ENCODE peak calls at places on chromosomes 11 and 22, in five cellular contexts. M is PC-3; Q is hepatocyte; L is fibroblast of lung; R is CD8-positive, alpha-beta T cell. B is an unnamed sample.

GRCh38 chr22:20567371-20567847 is 60.0 kb downstream of the MED15 start:
- DNase-seq in M (peak; percentile 91), Q (no peak), L (peak; percentile 76), R (no peak), B (no peak)

GRCh38 chr11:130269544-130269943 is 45.2 kb downstream of the ZBTB44 start:
- DNase-seq in M (no peak), Q (no peak), L (no peak), R (no peak), B (no peak)

GRCh38 chr11:60952742-60953170 is 780 bp upstream of the SLC15A3 start:
- DNase-seq in M (no peak), Q (no peak), L (no peak), R (no peak), B (no peak)

GRCh38 chr11:117872962-117873827 is 3.3 kb downstream of the FXYD6 start:
- DNase-seq in M (no peak), Q (no peak), L (no peak), R (no peak), B (no peak)

GRCh38 chr11:13126430-13126829 is 117.3 kb downstream of the RASSF10 start:
- DNase-seq in M (peak; percentile 98), Q (no peak), L (peak; percentile 98), R (no peak), B (no peak)

GRCh38 chr22:44753189-44754042 is 1.0 kb downstream of the ARHGAP8 start:
- DNase-seq in M (peak; percentile 67), Q (peak; percentile 84), L (peak; percentile 83), R (no peak), B (no peak)

GRCh38 chr22:33873186-33873585 is 47.1 kb downstream of the LARGE1 start:
- DNase-seq in M (no peak), Q (no peak), L (no peak), R (no peak), B (no peak)

GRCh38 chr11:114348200-114349191 is 51.8 kb downstream of the C11orf71 start:
- DNase-seq in M (peak; percentile 92), Q (peak; percentile 80), L (peak; percentile 61), R (peak; percentile 11), B (peak; percentile 55)

GRCh38 chr11:125494601-125494986 is 1.5 kb downstream of the FEZ1 start:
- DNase-seq in M (no peak), Q (no peak), L (peak; percentile 6), R (no peak), B (no peak)

GRCh38 chr11:17967661-17968060 is 45.2 kb downstream of the SERGEF start:
- DNase-seq in M (no peak), Q (no peak), L (no peak), R (no peak), B (no peak)

GRCh38 chr11:370087-370941 is 1.0 kb downstream of the B4GALNT4 start:
- DNase-seq in M (no peak), Q (peak; percentile 46), L (no peak), R (no peak), B (no peak)

GRCh38 chr11:117458275-117459120 is 130.8 kb downstream of the CEP164 start:
- DNase-seq in M (no peak), Q (no peak), L (no peak), R (no peak), B (no peak)

GRCh38 chr11:68340003-68340767 is 27.8 kb downstream of the LRP5 start:
- DNase-seq in M (no peak), Q (no peak), L (no peak), R (peak; percentile 4), B (no peak)

GRCh38 chr22:23763579-23764331 is 965 bp downstream of the C22orf15 start:
- DNase-seq in M (no peak), Q (no peak), L (no peak), R (no peak), B (no peak)

GRCh38 chr11:2867142-2867541 is 18.4 kb downstream of the CDKN1C start:
- DNase-seq in M (no peak), Q (no peak), L (no peak), R (no peak), B (no peak)

GRCh38 chr11:352456-353180 is 16.7 kb upstream of the B4GALNT4 start:
- DNase-seq in M (no peak), Q (no peak), L (no peak), R (no peak), B (no peak)

GRCh38 chr22:50569041-50569459 is 6.3 kb upstream of the SYCE3 start:
- DNase-seq in M (no peak), Q (peak; percentile 55), L (no peak), R (no peak), B (no peak)

GRCh38 chr22:45493286-45493771 is 9.4 kb upstream of the FBLN1 start:
- DNase-seq in M (no peak), Q (no peak), L (peak; percentile 65), R (no peak), B (no peak)

GRCh38 chr22:44906248-44906936 is 103.4 kb downstream of the PHF21B start:
- DNase-seq in M (no peak), Q (no peak), L (no peak), R (no peak), B (no peak)

GRCh38 chr11:14422814-14423182 is 63.8 kb upstream of the RRAS2 start:
- DNase-seq in M (no peak), Q (no peak), L (no peak), R (no peak), B (no peak)

GRCh38 chr22:26095271-26095956 is 73.8 kb upstream of the SEZ6L start:
- DNase-seq in M (no peak), Q (no peak), L (no peak), R (no peak), B (no peak)
- H3K9me3 ChIP-seq in M (no peaks in the 10 kb centered on the region), Q (no peaks in the 10 kb centered on the region), L (no peaks in the 10 kb centered on the region), R (no peaks in the 10 kb centered on the region), B (no peaks in the 10 kb centered on the region)

GRCh38 chr11:66861774-66862558 is 5.1 kb downstream of the LRFN4 start:
- DNase-seq in M (no peak), Q (no peak), L (no peak), R (no peak), B (no peak)
- H3K27ac ChIP-seq in M (no peak overlapping the region), Q (no peak overlapping the region), L (no peak overlapping the region), R (no peak overlapping the region), B (no peak overlapping the region)

GRCh38 chr22:39943941-39944624 is 16.1 kb upstream of the TMA7B start:
- DNase-seq in M (no peak), Q (no peak), L (no peak), R (no peak), B (no peak)
- H3K36me3 ChIP-seq in M (no peaks in the 10 kb centered on the region), Q (no peaks in the 10 kb centered on the region), L (no peaks in the 10 kb centered on the region), R (peaks cover 11% of the 10 kb centered on the region), B (peaks cover 6% of the 10 kb centered on the region)

GRCh38 chr22:47696776-47697175 is 934.3 kb downstream of the TBC1D22A start:
- DNase-seq in M (no peak), Q (no peak), L (no peak), R (no peak), B (no peak)
- H3K9me3 ChIP-seq in M (no peaks in the 10 kb centered on the region), Q (no peaks in the 10 kb centered on the region), L (no peaks in the 10 kb centered on the region), R (no peaks in the 10 kb centered on the region), B (no peaks in the 10 kb centered on the region)

GRCh38 chr11:16807306-16807705 is 68.9 kb downstream of the C11orf58 start:
- DNase-seq in M (no peak), Q (no peak), L (no peak), R (no peak), B (no peak)

GRCh38 chr11:16805942-16806341 is 67.5 kb downstream of the C11orf58 start:
- DNase-seq in M (peak; percentile 81), Q (no peak), L (peak; percentile 7), R (no peak), B (no peak)

GRCh38 chr11:16804104-16804947 is 65.9 kb downstream of the C11orf58 start:
- DNase-seq in M (peak; percentile 34), Q (peak; percentile 33), L (peak; percentile 20), R (no peak), B (no peak)

GRCh38 chr11:16809901-16810668 is 71.6 kb downstream of the C11orf58 start:
- DNase-seq in M (peak; percentile 82), Q (no peak), L (peak; percentile 53), R (no peak), B (no peak)

DNA sequence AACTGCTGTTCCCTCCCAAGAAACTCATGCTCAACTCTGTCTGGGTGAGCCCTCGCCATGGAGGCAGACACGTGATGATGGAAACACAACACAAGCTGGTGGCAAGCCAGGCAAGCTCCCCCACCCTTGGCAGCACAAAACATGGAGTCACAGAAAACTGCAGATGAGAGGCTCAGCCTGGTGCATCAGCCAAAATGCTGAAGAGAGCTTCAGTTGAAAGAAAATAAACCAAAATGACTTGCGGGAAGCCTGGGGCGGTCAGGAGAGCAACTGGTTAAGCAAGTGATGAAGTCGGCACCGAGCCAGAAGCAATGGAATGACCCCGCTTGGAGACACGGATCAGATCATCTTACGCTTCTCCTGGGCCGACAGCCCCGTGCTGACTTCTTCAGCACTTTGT is 68.3 kb downstream of the C11orf58 start:
- DNase-seq in M (no peak), Q (no peak), L (peak; percentile 55), R (no peak), B (no peak)
- H3K27ac ChIP-seq in M (no peak overlapping the region), Q (no peak overlapping the region), L (no peak overlapping the region), R (no peak overlapping the region), B (no peak overlapping the region)

DNA sequence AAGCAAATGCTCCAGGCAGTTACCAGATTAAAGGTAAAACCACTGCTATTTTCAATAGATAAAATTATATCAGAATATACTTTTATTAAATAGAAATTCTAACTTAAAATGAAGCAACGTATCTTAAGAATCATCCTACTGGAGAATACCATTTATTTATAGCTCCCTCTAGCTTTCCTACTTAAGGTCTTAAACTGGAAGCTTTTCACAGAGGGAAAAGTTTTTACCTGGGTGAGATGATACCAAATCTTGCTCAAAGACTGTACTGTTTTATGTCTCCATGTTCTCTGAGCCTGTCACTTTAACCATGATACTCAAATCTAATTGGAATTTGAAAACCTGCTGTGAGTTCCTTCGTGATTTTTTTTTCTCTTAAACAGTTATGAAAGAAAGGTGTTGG is 291.8 kb downstream of the AASDHPPT start:
- DNase-seq in M (no peak), Q (no peak), L (peak; percentile 7), R (no peak), B (no peak)
- H3K36me3 ChIP-seq in M (no peaks in the 10 kb centered on the region), Q (no peaks in the 10 kb centered on the region), L (no peaks in the 10 kb centered on the region), R (no peaks in the 10 kb centered on the region), B (no peaks in the 10 kb centered on the region)

GRCh38 chr11:121500717-121501116 is 48.0 kb upstream of the SORL1-AS1 start:
- DNase-seq in M (no peak), Q (no peak), L (no peak), R (no peak), B (no peak)
- H3K9me3 ChIP-seq in M (no peaks in the 10 kb centered on the region), Q (no peaks in the 10 kb centered on the region), L (no peaks in the 10 kb centered on the region), R (no peaks in the 10 kb centered on the region), B (peaks cover 3% of the 10 kb centered on the region)

DNA sequence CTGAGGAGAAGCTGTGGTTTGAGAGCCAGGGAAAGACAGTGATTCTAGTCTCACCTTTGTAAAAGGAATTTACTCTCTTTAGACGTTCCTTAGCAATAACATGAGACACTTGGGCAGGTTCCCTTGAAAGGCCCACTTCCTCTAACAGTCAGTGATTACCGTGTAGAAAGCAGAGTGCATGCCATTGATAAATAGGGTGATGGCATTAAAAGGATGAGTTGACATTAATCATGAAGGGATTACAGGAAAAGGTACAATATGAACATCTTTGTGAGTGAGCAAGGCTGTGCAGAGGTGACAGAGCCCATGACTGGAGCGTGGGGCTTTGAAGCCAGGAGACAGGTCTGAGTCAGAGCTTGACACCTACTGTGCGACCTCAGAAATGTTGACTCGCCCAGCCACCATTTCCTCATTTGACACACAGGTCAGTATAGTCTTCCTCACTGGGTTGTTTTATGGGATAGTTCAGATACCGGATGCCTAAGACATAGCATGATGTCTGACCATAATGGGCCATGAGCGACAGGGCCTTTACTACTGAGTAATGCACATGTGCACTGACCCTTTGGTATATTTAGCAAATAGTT is 341.7 kb upstream of the MTNR1B start:
- DNase-seq in M (peak; percentile 9), Q (no peak), L (peak; percentile 77), R (no peak), B (no peak)
- H3K27ac ChIP-seq in M (no peak overlapping the region), Q (no peak overlapping the region), L (no peak overlapping the region), R (no peak overlapping the region), B (no peak overlapping the region)

B was measured in naive thymus-derived CD4-positive, alpha-beta T cell.